ENCODE peak calls at places on chromosomes 7 and 10, in seven cellular contexts. One of them, this sample, is unnamed.

GRCh38 chr10:48410503-48410902 is 104.0 kb downstream of the MAPK8 start:
- DNase-seq in WERI-Rb-1: no peak
- DNase-seq in fibroblast of lung: no peak
- DNase-seq in OCI-LY7: no peak
- DNase-seq in brain microvascular endothelial cell: no peak
- DNase-seq in psoas muscle: no peak
- DNase-seq in IMR-90: no peak
- DNase-seq in this sample: no peak

GRCh38 chr7:119594956-119595355 is 678.0 kb upstream of the KCND2 start:
- DNase-seq in WERI-Rb-1: no peak
- DNase-seq in fibroblast of lung: no peak
- DNase-seq in OCI-LY7: no peak
- DNase-seq in brain microvascular endothelial cell: no peak
- DNase-seq in psoas muscle: no peak
- DNase-seq in IMR-90: no peak
- DNase-seq in this sample: no peak

GRCh38 chr7:126185959-126186580 is 1066.7 kb downstream of the GRM8 start:
- DNase-seq in WERI-Rb-1: peak; percentile 60
- DNase-seq in fibroblast of lung: no peak
- DNase-seq in OCI-LY7: no peak
- DNase-seq in brain microvascular endothelial cell: no peak
- DNase-seq in psoas muscle: no peak
- DNase-seq in IMR-90: no peak
- DNase-seq in this sample: no peak

GRCh38 chr10:75111367-75111905 is at the start of gene SAMD8:
- DNase-seq in WERI-Rb-1: peak; percentile 97
- DNase-seq in fibroblast of lung: peak; percentile 96
- DNase-seq in OCI-LY7: peak; percentile 96
- DNase-seq in brain microvascular endothelial cell: peak; percentile 95
- DNase-seq in psoas muscle: peak; percentile 98
- DNase-seq in IMR-90: peak; percentile 95
- DNase-seq in this sample: peak; percentile 92

GRCh38 chr10:8130973-8131911 is 76.8 kb downstream of the GATA3 start:
- DNase-seq in WERI-Rb-1: no peak
- DNase-seq in fibroblast of lung: no peak
- DNase-seq in OCI-LY7: no peak
- DNase-seq in brain microvascular endothelial cell: no peak
- DNase-seq in psoas muscle: no peak
- DNase-seq in IMR-90: peak; percentile 15
- DNase-seq in this sample: no peak

GRCh38 chr7:75993689-75994387 is 557 bp downstream of the TMEM120A start:
- DNase-seq in WERI-Rb-1: peak; percentile 51
- DNase-seq in fibroblast of lung: peak; percentile 51
- DNase-seq in OCI-LY7: no peak
- DNase-seq in brain microvascular endothelial cell: peak; percentile 24
- DNase-seq in psoas muscle: peak; percentile 81
- DNase-seq in IMR-90: peak; percentile 38
- DNase-seq in this sample: no peak

GRCh38 chr10:103558916-103559315 is 65.4 kb downstream of the NEURL1 start:
- DNase-seq in WERI-Rb-1: peak; percentile 78
- DNase-seq in fibroblast of lung: no peak
- DNase-seq in OCI-LY7: peak; percentile 24
- DNase-seq in brain microvascular endothelial cell: no peak
- DNase-seq in psoas muscle: no peak
- DNase-seq in IMR-90: no peak
- DNase-seq in this sample: no peak

GRCh38 chr10:113524539-113525490 is 28.0 kb upstream of the HABP2 start:
- DNase-seq in WERI-Rb-1: no peak
- DNase-seq in fibroblast of lung: no peak
- DNase-seq in OCI-LY7: no peak
- DNase-seq in brain microvascular endothelial cell: peak; percentile 5
- DNase-seq in psoas muscle: no peak
- DNase-seq in IMR-90: no peak
- DNase-seq in this sample: no peak

GRCh38 chr10:54066646-54067045 is 734.4 kb downstream of the PCDH15 start:
- DNase-seq in WERI-Rb-1: no peak
- DNase-seq in fibroblast of lung: no peak
- DNase-seq in OCI-LY7: no peak
- DNase-seq in brain microvascular endothelial cell: no peak
- DNase-seq in psoas muscle: no peak
- DNase-seq in IMR-90: no peak
- DNase-seq in this sample: no peak

GRCh38 chr7:95396136-95397032 is at the start of gene PON3:
- DNase-seq in WERI-Rb-1: no peak
- DNase-seq in fibroblast of lung: no peak
- DNase-seq in OCI-LY7: no peak
- DNase-seq in brain microvascular endothelial cell: no peak
- DNase-seq in psoas muscle: peak; percentile 20
- DNase-seq in IMR-90: no peak
- DNase-seq in this sample: no peak

GRCh38 chr10:88793747-88794299 is 8.7 kb upstream of the LIPM start:
- DNase-seq in WERI-Rb-1: no peak
- DNase-seq in fibroblast of lung: peak; percentile 66
- DNase-seq in OCI-LY7: no peak
- DNase-seq in brain microvascular endothelial cell: no peak
- DNase-seq in psoas muscle: no peak
- DNase-seq in IMR-90: peak; percentile 59
- DNase-seq in this sample: no peak

GRCh38 chr7:156041398-156041797 is 229.1 kb upstream of the SHH start:
- DNase-seq in WERI-Rb-1: no peak
- DNase-seq in fibroblast of lung: no peak
- DNase-seq in OCI-LY7: no peak
- DNase-seq in brain microvascular endothelial cell: no peak
- DNase-seq in psoas muscle: no peak
- DNase-seq in IMR-90: no peak
- DNase-seq in this sample: no peak

GRCh38 chr7:94367940-94368339 is 26.8 kb upstream of the COL1A2 start:
- DNase-seq in WERI-Rb-1: no peak
- DNase-seq in fibroblast of lung: peak; percentile 75
- DNase-seq in OCI-LY7: no peak
- DNase-seq in brain microvascular endothelial cell: peak; percentile 50
- DNase-seq in psoas muscle: no peak
- DNase-seq in IMR-90: peak; percentile 65
- DNase-seq in this sample: no peak

GRCh38 chr7:44066111-44066460 is 719 bp upstream of the PGAM2 start:
- DNase-seq in WERI-Rb-1: no peak
- DNase-seq in fibroblast of lung: no peak
- DNase-seq in OCI-LY7: no peak
- DNase-seq in brain microvascular endothelial cell: no peak
- DNase-seq in psoas muscle: no peak
- DNase-seq in IMR-90: no peak
- DNase-seq in this sample: no peak
- H3K27ac ChIP-seq in WERI-Rb-1: peak overlapping the region; percentile 62
- H3K27ac ChIP-seq in fibroblast of lung: no peak overlapping the region
- H3K27ac ChIP-seq in OCI-LY7: no peak overlapping the region
- H3K27ac ChIP-seq in brain microvascular endothelial cell: no peak overlapping the region
- H3K27ac ChIP-seq in psoas muscle: peak overlapping the region; percentile 85
- H3K27ac ChIP-seq in IMR-90: no peak overlapping the region
- H3K27ac ChIP-seq in this sample: no peak overlapping the region

GRCh38 chr7:2517678-2518077 is 1.9 kb upstream of the LFNG start:
- DNase-seq in WERI-Rb-1: no peak
- DNase-seq in fibroblast of lung: no peak
- DNase-seq in OCI-LY7: no peak
- DNase-seq in brain microvascular endothelial cell: peak; percentile 52
- DNase-seq in psoas muscle: no peak
- DNase-seq in IMR-90: peak; percentile 61
- DNase-seq in this sample: no peak

GRCh38 chr7:2517004-2517403 is 2.6 kb upstream of the LFNG start:
- DNase-seq in WERI-Rb-1: no peak
- DNase-seq in fibroblast of lung: peak; percentile 64
- DNase-seq in OCI-LY7: no peak
- DNase-seq in brain microvascular endothelial cell: peak; percentile 88
- DNase-seq in psoas muscle: no peak
- DNase-seq in IMR-90: peak; percentile 93
- DNase-seq in this sample: peak; percentile 79

GRCh38 chr7:2519119-2519930 is at the start of gene LFNG:
- DNase-seq in WERI-Rb-1: peak; percentile 87
- DNase-seq in fibroblast of lung: peak; percentile 86
- DNase-seq in OCI-LY7: peak; percentile 88
- DNase-seq in brain microvascular endothelial cell: peak; percentile 71
- DNase-seq in psoas muscle: peak; percentile 88
- DNase-seq in IMR-90: peak; percentile 83
- DNase-seq in this sample: peak; percentile 57

GRCh38 chr7:2518737-2519118 is 846 bp upstream of the LFNG start:
- DNase-seq in WERI-Rb-1: no peak
- DNase-seq in fibroblast of lung: no peak
- DNase-seq in OCI-LY7: no peak
- DNase-seq in brain microvascular endothelial cell: no peak
- DNase-seq in psoas muscle: no peak
- DNase-seq in IMR-90: no peak
- DNase-seq in this sample: no peak

DNA sequence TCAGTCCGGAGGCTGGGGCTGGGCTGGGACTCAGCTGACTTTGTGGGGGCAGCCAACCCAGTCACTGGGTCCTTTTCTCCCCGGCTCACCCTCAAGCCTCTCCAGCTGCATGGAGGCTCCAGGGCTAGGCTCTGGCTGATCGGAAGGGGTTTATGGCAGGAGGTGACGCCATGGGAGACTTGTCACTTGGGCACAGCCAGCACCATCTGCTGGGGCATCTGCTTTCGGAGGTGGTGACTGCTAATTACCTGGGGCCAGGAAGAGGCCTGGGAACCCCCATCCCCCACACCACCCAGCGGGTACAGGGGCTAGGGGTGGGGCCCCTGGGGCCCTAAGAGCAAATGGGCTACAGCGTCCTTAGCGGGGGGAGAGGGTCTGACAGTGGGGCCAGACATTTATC is 1.5 kb upstream of the LFNG start:
- DNase-seq in WERI-Rb-1: peak; percentile 84
- DNase-seq in fibroblast of lung: no peak
- DNase-seq in OCI-LY7: no peak
- DNase-seq in brain microvascular endothelial cell: no peak
- DNase-seq in psoas muscle: no peak
- DNase-seq in IMR-90: no peak
- DNase-seq in this sample: no peak
- TF ChIP-seq CTCF in WERI-Rb-1: peak; percentile 12
- TF ChIP-seq CTCF in fibroblast of lung: no peak
- TF ChIP-seq CTCF in OCI-LY7: no peak
- TF ChIP-seq CTCF in brain microvascular endothelial cell: no peak
- TF ChIP-seq CTCF in psoas muscle: no peak
- TF ChIP-seq CTCF in IMR-90: no peak
- TF ChIP-seq CTCF in this sample: no peak

DNA sequence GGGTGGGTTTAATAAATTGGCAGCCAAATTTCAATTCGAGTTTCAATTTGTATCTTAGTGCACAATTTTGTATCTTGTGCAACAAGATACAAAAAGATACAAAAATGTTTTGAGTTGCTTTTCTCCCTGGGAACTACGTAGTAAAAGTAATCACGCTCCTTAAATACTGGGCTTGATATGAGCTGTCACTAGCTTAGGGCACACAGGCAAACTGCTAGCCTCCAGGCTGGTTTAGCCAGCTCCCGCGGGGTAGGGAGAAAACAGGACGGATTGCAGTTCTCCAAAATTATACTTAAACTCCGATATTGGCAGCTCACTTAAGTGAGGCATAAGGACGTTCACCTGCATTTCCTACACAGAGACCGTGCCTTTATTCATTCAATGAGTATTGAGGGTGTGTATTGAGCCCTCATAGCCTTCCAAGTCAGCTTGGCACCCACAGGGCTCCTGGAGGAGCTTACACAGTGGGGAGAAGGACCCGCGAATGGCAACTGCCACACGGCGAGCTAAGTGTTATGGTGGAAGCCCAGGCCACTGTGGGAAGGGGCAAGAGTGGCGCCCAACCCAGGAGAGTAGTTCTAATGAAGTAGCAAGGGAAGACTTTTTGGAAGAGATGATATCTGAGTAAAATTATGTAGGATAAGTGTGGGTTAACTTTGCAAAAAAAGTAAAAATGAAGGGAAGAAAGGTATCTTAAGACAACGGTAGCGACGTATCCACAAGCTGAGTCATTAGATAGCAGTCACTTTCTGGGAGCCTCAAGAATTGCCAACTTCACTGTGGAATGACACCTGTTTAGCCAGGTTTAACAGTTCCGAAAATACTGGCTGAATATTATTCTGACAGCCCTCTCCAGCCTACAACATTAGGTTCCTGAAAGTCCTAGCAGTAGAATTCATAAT is 1.6 kb upstream of the EPC1 start:
- DNase-seq in WERI-Rb-1: no peak
- DNase-seq in fibroblast of lung: no peak
- DNase-seq in OCI-LY7: no peak
- DNase-seq in brain microvascular endothelial cell: no peak
- DNase-seq in psoas muscle: no peak
- DNase-seq in IMR-90: no peak
- DNase-seq in this sample: no peak
- H3K4me3 ChIP-seq in WERI-Rb-1: no peak overlapping the region
- H3K4me3 ChIP-seq in fibroblast of lung: no peak overlapping the region
- H3K4me3 ChIP-seq in OCI-LY7: peak overlapping the region; percentile 82
- H3K4me3 ChIP-seq in brain microvascular endothelial cell: no peak overlapping the region
- H3K4me3 ChIP-seq in psoas muscle: peak overlapping the region; percentile 82
- H3K4me3 ChIP-seq in IMR-90: no peak overlapping the region
- H3K4me3 ChIP-seq in this sample: no peak overlapping the region

GRCh38 chr7:832968-833424 is 720 bp downstream of the SUN1 start:
- DNase-seq in WERI-Rb-1: no peak
- DNase-seq in fibroblast of lung: no peak
- DNase-seq in OCI-LY7: no peak
- DNase-seq in brain microvascular endothelial cell: no peak
- DNase-seq in psoas muscle: no peak
- DNase-seq in IMR-90: no peak
- DNase-seq in this sample: no peak

GRCh38 chr7:833601-834258 is 1.5 kb downstream of the SUN1 start:
- DNase-seq in WERI-Rb-1: no peak
- DNase-seq in fibroblast of lung: no peak
- DNase-seq in OCI-LY7: no peak
- DNase-seq in brain microvascular endothelial cell: no peak
- DNase-seq in psoas muscle: no peak
- DNase-seq in IMR-90: peak; percentile 30
- DNase-seq in this sample: no peak

GRCh38 chr7:834277-834676 is 2.0 kb downstream of the SUN1 start:
- DNase-seq in WERI-Rb-1: no peak
- DNase-seq in fibroblast of lung: no peak
- DNase-seq in OCI-LY7: no peak
- DNase-seq in brain microvascular endothelial cell: no peak
- DNase-seq in psoas muscle: no peak
- DNase-seq in IMR-90: no peak
- DNase-seq in this sample: no peak

GRCh38 chr7:831596-832291 is 532 bp upstream of the SUN1 start:
- DNase-seq in WERI-Rb-1: no peak
- DNase-seq in fibroblast of lung: peak; percentile 95
- DNase-seq in OCI-LY7: no peak
- DNase-seq in brain microvascular endothelial cell: peak; percentile 73
- DNase-seq in psoas muscle: no peak
- DNase-seq in IMR-90: peak; percentile 94
- DNase-seq in this sample: peak; percentile 72

DNA sequence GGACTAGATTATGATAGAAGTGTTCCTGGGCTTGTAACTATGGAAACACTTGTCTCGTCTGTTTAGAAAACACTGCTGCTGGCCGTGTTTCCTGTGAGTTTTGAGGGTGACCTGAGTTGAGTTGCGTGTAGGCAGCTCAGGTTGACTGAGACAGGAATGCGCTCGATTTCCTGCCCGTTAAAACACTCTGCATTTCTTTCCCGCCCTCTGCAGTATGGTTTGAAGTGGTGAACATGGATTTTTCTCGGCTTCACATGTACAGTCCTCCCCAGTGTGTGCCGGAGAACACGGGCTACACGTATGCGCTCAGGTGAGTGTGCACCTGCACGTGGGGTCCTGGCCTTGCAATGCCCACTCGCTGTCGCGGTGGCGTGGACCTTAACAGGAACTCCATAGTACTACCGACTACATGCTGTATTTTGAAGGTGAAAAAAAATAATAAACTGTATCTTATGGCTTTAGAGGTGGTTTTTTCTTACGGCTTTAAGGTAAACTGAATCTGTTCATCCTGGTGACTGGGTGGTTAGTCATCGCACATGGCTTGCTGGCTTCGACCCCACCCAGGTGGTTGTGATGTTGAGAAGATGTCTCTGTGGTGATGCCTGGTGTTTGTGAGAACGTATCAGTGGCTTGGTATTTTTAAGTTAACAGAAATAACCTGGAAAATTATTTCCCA is at the start of gene SUN1:
- DNase-seq in WERI-Rb-1: no peak
- DNase-seq in fibroblast of lung: peak; percentile 63
- DNase-seq in OCI-LY7: no peak
- DNase-seq in brain microvascular endothelial cell: peak; percentile 86
- DNase-seq in psoas muscle: no peak
- DNase-seq in IMR-90: peak; percentile 88
- DNase-seq in this sample: no peak
- H3K27ac ChIP-seq in WERI-Rb-1: no peak within 1 kb of the TSS
- H3K27ac ChIP-seq in fibroblast of lung: peak within 1 kb of the TSS; percentile 93
- H3K27ac ChIP-seq in OCI-LY7: no peak within 1 kb of the TSS
- H3K27ac ChIP-seq in brain microvascular endothelial cell: peak within 1 kb of the TSS; percentile 95
- H3K27ac ChIP-seq in psoas muscle: peak within 1 kb of the TSS; percentile 96
- H3K27ac ChIP-seq in IMR-90: peak within 1 kb of the TSS; percentile 52
- H3K27ac ChIP-seq in this sample: peak within 1 kb of the TSS; percentile 80